ENCODE peak calls at places on chromosome 14, in four cellular contexts. L is RCC 7860, P is choroid plexus epithelial cell, V is NCI-H345. T is an unnamed sample.
A peak's percentile ranks its signal among the peaks of the same experiment; 100 is the strongest.

GRCh38 chr14:54366726-54367707 is 29.8 kb upstream of the CDKN3 start:
- DNase-seq in L (peak; percentile 33), P (peak; percentile 89), V (peak; percentile 23), T (no peak)

GRCh38 chr14:104395941-104396681 is 183.5 kb upstream of the C14orf180 start:
- DNase-seq in L (no peak), P (no peak), V (peak; percentile 51), T (no peak)

GRCh38 chr14:70697681-70698080 is 56.0 kb downstream of the TTC9 start:
- DNase-seq in L (no peak), P (no peak), V (no peak), T (no peak)

GRCh38 chr14:32038876-32039275 is 38.2 kb upstream of the ARHGAP5 start:
- DNase-seq in L (no peak), P (peak; percentile 21), V (peak; percentile 74), T (no peak)

GRCh38 chr14:105078294-105078693 is 13.1 kb upstream of the GPR132 start:
- DNase-seq in L (no peak), P (no peak), V (no peak), T (no peak)

GRCh38 chr14:68937790-68938514 is 41.1 kb downstream of the ACTN1 start:
- DNase-seq in L (no peak), P (no peak), V (no peak), T (no peak)

GRCh38 chr14:37019488-37019887 is 152.9 kb downstream of the SLC25A21 start:
- DNase-seq in L (no peak), P (no peak), V (no peak), T (no peak)

GRCh38 chr14:105108516-105108864 is 43.3 kb upstream of the GPR132 start:
- DNase-seq in L (no peak), P (no peak), V (no peak), T (no peak)

GRCh38 chr14:61337893-61338292 is 16.5 kb downstream of the PRKCH start:
- DNase-seq in L (no peak), P (no peak), V (no peak), T (no peak)

GRCh38 chr14:75229923-75230792 is 48.5 kb upstream of the FOS start:
- DNase-seq in L (peak; percentile 62), P (peak; percentile 66), V (peak; percentile 20), T (no peak)

GRCh38 chr14:51628230-51628629 is 23.5 kb upstream of the FRMD6 start:
- DNase-seq in L (no peak), P (no peak), V (no peak), T (no peak)

GRCh38 chr14:103144085-103144484 is 20.8 kb downstream of the TNFAIP2 start:
- DNase-seq in L (no peak), P (peak; percentile 27), V (no peak), T (no peak)

GRCh38 chr14:77902806-77903205 is 102.9 kb downstream of the ADCK1 start:
- DNase-seq in L (no peak), P (no peak), V (no peak), T (no peak)

GRCh38 chr14:105168979-105169507 is 467 bp upstream of the JAG2 start:
- DNase-seq in L (no peak), P (no peak), V (no peak), T (no peak)

GRCh38 chr14:99619873-99620834 is 16.1 kb upstream of the CCDC85C start:
- DNase-seq in L (peak; percentile 50), P (peak; percentile 10), V (no peak), T (no peak)

GRCh38 chr14:75434557-75435248 is 6.9 kb downstream of the JDP2 start:
- DNase-seq in L (no peak), P (no peak), V (no peak), T (no peak)

GRCh38 chr14:88823968-88824313 is 510 bp upstream of the TTC8 start:
- DNase-seq in L (no peak), P (no peak), V (no peak), T (no peak)

GRCh38 chr14:90846511-90846910 is 30.3 kb upstream of the TTC7B start:
- DNase-seq in L (no peak), P (no peak), V (no peak), T (no peak)

GRCh38 chr14:97077253-97077653 is 280.1 kb downstream of the VRK1 start:
- DNase-seq in L (peak; percentile 69), P (peak; percentile 10), V (no peak), T (no peak)

GRCh38 chr14:103071544-103072251 is 12.3 kb upstream of the LBHD2 start:
- DNase-seq in L (peak; percentile 64), P (no peak), V (no peak), T (no peak)

GRCh38 chr14:63039800-63040380 is 5.4 kb downstream of the KCNH5 start:
- DNase-seq in L (no peak), P (peak; percentile 59), V (peak; percentile 55), T (no peak)

GRCh38 chr14:69355955-69356321 is 42.2 kb downstream of the ERH start:
- DNase-seq in L (no peak), P (peak; percentile 42), V (no peak), T (no peak)

GRCh38 chr14:60981626-60982455 is 796 bp downstream of the SLC38A6 start:
- DNase-seq in L (peak; percentile 68), P (peak; percentile 83), V (peak; percentile 17), T (no peak)

GRCh38 chr14:20624495-20625070 is 16.9 kb downstream of the OR6S1 start:
- DNase-seq in L (no peak), P (peak; percentile 74), V (no peak), T (no peak)

GRCh38 chr14:105492966-105493871 is 2.2 kb downstream of the TEDC1 start:
- DNase-seq in L (no peak), P (no peak), V (no peak), T (no peak)

GRCh38 chr14:65167072-65167645 is 64.8 kb upstream of the MAX start:
- DNase-seq in L (no peak), P (peak; percentile 14), V (no peak), T (no peak)

GRCh38 chr14:22370084-22370847 is 218.8 kb downstream of the DAD1 start:
- DNase-seq in L (peak; percentile 31), P (no peak), V (no peak), T (no peak)

GRCh38 chr14:76918176-76918750 is 92.1 kb downstream of the LRRC74A start:
- DNase-seq in L (peak; percentile 39), P (peak; percentile 84), V (peak; percentile 91), T (no peak)

T was measured in activated B cell treated with CpG ODN at 0.5 μM for 24 hours.